ENCODE peak calls at places on chromosomes 6 and 20, in four cellular contexts. W is CD4-positive, CD25-positive, alpha-beta regulatory T cell; C is OCI-LY7; G is SJSA1. D is an unnamed sample.
A peak's percentile ranks its signal among the peaks of the same experiment; 100 is the strongest.

GRCh38 chr6:31572041-31572911 is at the start of gene LTA:
- DNase-seq in W (peak; percentile 82), C (peak; percentile 70), G (no peak), D (no peak)

GRCh38 chr6:134079406-134079921 is 27.0 kb upstream of the SLC2A12 start:
- DNase-seq in W (no peak), C (peak; percentile 31), G (no peak), D (no peak)

GRCh38 chr20:47204008-47204745 is 152.3 kb downstream of the ZMYND8 start:
- DNase-seq in W (no peak), C (no peak), G (no peak), D (no peak)

GRCh38 chr6:161233986-161234620 is 39.8 kb downstream of the AGPAT4 start:
- DNase-seq in W (no peak), C (no peak), G (peak; percentile 48), D (peak; percentile 89)

GRCh38 chr6:136079701-136080565 is 170.2 kb downstream of the MTFR2 start:
- DNase-seq in W (no peak), C (no peak), G (no peak), D (no peak)

GRCh38 chr6:98657764-98658163 is 176.6 kb upstream of the POU3F2 start:
- DNase-seq in W (no peak), C (peak; percentile 21), G (no peak), D (no peak)

GRCh38 chr20:54624701-54625472 is 149.5 kb downstream of the DOK5 start:
- DNase-seq in W (no peak), C (no peak), G (no peak), D (no peak)

GRCh38 chr6:34223381-34223963 is 13.2 kb upstream of the HMGA1 start:
- DNase-seq in W (no peak), C (no peak), G (no peak), D (peak; percentile 42)

GRCh38 chr6:17483391-17484016 is 90.1 kb downstream of the CAP2 start:
- DNase-seq in W (no peak), C (no peak), G (no peak), D (no peak)

GRCh38 chr6:105609375-105609991 is 206.6 kb upstream of the PREP start:
- DNase-seq in W (no peak), C (no peak), G (peak; percentile 98), D (peak; percentile 36)

GRCh38 chr20:39829713-39830112 is 859.3 kb downstream of the MAFB start:
- DNase-seq in W (no peak), C (no peak), G (no peak), D (no peak)

GRCh38 chr6:138231399-138231886 is 13.2 kb upstream of the PBOV1 start:
- DNase-seq in W (no peak), C (no peak), G (no peak), D (no peak)

DNA sequence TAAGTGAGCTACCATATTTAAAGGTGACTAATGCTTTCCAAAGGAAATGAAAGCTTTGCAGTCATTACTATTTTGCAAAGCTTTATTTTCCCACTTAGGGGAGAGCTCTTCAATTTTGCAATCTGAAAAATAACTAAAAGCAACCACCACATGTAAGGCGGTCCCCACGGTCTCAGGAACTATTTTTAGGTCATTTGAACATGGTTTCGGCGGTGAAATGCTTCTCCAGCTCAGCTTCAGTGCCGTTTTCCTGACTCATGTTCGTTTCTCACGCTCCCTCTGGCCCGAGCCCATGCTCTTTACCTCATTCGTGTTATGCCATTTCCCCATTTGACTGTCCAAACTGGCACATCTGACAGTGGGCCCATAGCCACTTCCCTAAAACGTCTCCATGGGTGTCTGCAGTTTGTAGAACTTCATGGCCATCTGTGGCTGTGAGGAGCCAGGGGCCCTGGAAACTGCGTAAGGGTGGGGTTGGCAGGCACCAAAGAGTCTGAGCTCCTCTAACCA is 46.5 kb downstream of the ADTRP start:
- DNase-seq in W (no peak), C (no peak), G (no peak), D (no peak)
- H3K4me3 ChIP-seq in W (peak overlapping the region; percentile 58), C (no peak overlapping the region), G (no peak overlapping the region), D (no peak overlapping the region)

DNA sequence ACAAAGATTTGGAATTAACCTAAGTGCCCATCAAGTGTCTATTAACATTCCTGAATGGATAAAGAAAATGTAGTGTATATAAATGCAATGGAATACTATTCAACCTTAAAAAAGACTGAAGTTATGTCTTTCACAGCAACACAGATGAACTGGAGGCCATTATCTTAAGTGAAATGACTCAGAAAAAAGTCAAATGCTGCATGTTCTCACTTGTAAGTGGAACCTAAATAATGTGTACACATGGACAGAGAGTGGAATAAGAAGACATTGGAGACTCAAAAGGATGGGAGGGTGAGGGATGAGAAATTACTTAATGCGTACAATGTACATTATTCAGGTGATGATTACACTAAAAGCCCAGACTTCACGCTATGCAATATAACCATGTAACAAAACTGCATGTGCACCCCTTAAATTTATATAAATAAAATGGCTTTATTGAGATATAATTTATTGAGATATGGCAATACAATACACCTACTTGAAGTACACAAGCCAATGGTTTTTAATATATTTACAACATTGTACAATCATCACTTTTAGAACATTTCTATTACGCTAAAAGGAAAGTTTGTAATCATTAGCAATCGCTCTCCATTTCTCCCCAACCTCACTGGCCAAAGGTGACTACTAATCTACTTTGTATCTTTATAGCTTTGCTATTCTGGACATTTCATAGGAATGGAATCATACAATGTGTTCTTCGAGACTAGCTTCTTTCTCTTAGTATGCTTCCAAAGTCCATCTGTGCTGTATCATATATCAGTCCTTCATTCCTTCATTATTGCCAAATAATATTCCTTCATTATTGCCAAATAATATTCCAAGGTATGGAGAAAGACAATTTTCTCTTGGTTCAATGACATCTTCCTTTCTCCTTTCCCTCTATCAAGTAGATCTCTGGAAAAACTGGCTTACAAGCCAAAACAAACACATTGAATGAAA is 5.8 kb downstream of the STX7 start:
- DNase-seq in W (no peak), C (no peak), G (no peak), D (no peak)
- H3K4me1 ChIP-seq in W (peaks cover 24% of the 10 kb centered on the region), C (peaks cover 76% of the 10 kb centered on the region), G (peaks cover 11% of the 10 kb centered on the region), D (peaks cover 13% of the 10 kb centered on the region)

GRCh38 chr6:13524801-13525508 is 37.6 kb upstream of the GFOD1 start:
- DNase-seq in W (no peak), C (peak; percentile 55), G (no peak), D (no peak)

GRCh38 chr6:13523826-13524622 is 36.6 kb upstream of the GFOD1 start:
- DNase-seq in W (no peak), C (peak; percentile 50), G (no peak), D (no peak)

GRCh38 chr6:13519839-13520238 is 32.4 kb upstream of the GFOD1 start:
- DNase-seq in W (no peak), C (no peak), G (no peak), D (no peak)

GRCh38 chr6:13526339-13526717 is 38.9 kb upstream of the GFOD1 start:
- DNase-seq in W (no peak), C (no peak), G (no peak), D (no peak)

DNA sequence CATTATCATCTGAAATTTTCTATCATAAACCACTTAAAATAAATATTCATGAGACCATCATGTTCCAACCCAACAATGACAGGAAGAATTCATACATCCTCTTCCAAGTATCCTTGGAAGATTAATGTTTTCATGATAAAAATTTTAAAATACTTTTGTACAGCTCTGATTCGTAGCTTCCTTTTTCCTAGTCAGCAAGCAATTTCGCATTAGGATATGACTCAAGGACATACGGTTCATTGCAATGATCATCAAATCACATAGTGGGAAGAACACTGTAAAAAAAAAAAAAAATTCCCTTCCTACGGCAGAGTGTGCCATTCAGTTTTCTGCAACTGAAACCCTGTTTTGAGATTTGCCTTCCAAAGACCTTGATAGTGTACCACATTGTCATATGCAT is 35.2 kb upstream of the GFOD1 start:
- DNase-seq in W (no peak), C (no peak), G (no peak), D (no peak)
- H3K4me3 ChIP-seq in W (no peak overlapping the region), C (no peak overlapping the region), G (no peak overlapping the region), D (no peak overlapping the region)

DNA sequence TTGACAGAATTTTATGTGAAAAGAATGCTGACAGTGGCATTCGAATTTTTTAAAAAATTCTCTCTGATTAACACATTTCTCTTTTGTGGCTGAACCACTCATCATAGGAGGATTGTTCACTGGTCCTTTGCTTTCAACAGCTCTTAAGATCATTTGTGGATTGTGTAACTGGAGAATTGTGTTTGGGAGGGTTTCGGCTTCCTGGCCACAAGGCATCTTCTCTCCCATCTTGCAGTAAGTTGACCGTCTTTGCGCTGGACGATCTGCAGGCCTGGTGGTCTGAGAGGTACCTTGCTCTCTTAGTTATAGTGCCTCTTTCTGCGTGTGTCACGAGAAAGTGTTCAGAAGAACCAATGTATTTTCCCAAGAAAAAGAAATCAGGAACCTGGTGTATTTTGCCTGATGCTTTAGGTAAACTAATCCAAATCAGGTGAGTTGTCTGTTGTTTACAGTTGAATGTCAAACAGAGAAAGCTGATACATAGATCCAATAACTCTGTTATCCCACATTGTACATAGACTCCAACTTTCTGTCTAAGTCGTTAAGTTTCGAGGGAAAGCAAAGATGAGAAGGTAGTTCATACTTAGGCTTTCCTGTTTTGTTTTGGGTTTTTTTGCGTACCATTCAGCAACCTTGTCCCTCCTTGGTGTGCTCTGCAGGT is 14.8 kb upstream of the EXOC2 start:
- DNase-seq in W (no peak), C (no peak), G (peak; percentile 85), D (no peak)
- H3K4me1 ChIP-seq in W (peaks cover 15% of the 10 kb centered on the region), C (peaks cover 36% of the 10 kb centered on the region), G (peaks cover 78% of the 10 kb centered on the region), D (no peaks in the 10 kb centered on the region)

GRCh38 chr20:58512808-58513552 is 2.2 kb downstream of the APCDD1L start:
- DNase-seq in W (no peak), C (no peak), G (no peak), D (no peak)

GRCh38 chr20:58514321-58515239 is 619 bp downstream of the APCDD1L start:
- DNase-seq in W (no peak), C (no peak), G (no peak), D (no peak)

GRCh38 chr20:58513580-58514285 is 1.5 kb downstream of the APCDD1L start:
- DNase-seq in W (no peak), C (no peak), G (no peak), D (no peak)

GRCh38 chr20:58518387-58518786 is 3.2 kb upstream of the APCDD1L start:
- DNase-seq in W (no peak), C (no peak), G (no peak), D (no peak)

GRCh38 chr20:58515240-58516212 is at the start of gene APCDD1L:
- DNase-seq in W (no peak), C (no peak), G (peak; percentile 22), D (no peak)
- H3K4me3 ChIP-seq in W (no peak within 1 kb of the TSS), C (no peak within 1 kb of the TSS), G (no peak within 1 kb of the TSS), D (no peak within 1 kb of the TSS)

GRCh38 chr20:62918137-62918536 is 8.2 kb downstream of the DIDO1 start:
- DNase-seq in W (peak; percentile 43), C (peak; percentile 82), G (no peak), D (no peak)
- H3K4me1 ChIP-seq in W (peaks cover 91% of the 10 kb centered on the region), C (peaks cover 79% of the 10 kb centered on the region), G (peaks cover 15% of the 10 kb centered on the region), D (peaks cover 33% of the 10 kb centered on the region)

GRCh38 chr20:20303742-20304141 is 64.2 kb upstream of the INSM1 start:
- DNase-seq in W (no peak), C (peak; percentile 2), G (no peak), D (no peak)
- H3K4me3 ChIP-seq in W (no peak overlapping the region), C (no peak overlapping the region), G (no peak overlapping the region), D (no peak overlapping the region)

DNA sequence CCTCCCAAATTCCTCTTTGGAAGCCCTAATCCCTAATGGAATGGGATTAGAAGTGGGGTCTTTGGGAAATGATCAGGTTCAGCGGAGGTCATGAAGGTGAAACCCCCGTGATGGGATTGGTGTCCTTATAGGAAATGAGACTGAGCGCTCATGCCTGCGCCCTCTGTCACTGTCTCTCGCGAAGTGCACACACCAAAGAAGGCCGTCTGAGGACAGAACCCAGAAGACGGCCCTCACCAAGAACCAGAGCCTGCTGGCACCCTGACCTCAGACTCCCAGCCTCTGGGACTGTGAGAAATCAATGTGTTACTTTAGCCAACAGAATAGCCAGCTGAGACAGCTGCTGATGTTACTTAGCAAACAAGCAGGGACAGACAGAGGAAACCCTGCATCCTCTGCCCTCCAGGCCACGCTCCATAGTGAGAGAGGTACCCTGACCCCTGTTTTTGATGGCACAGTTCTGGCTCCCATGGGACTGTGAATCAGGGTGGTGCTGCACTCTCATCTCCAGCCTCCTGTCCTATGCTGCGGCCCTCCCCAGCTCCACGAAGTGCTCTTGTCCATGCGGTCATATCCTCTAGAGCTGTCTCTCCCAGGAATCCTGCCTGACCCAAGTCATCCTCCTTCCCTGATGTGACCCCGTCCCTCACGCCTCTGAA is 369.3 kb downstream of the ZFAND3 start:
- DNase-seq in W (no peak), C (no peak), G (no peak), D (no peak)
- H3K4me1 ChIP-seq in W (no peaks in the 10 kb centered on the region), C (no peaks in the 10 kb centered on the region), G (no peaks in the 10 kb centered on the region), D (no peaks in the 10 kb centered on the region)

D was measured in ovary.